ENCODE peak calls at places on chromosomes 2 and 18, in nine cellular contexts. One of them, this sample, is unnamed.

GRCh38 chr2:193965263-193965662 is 1691.8 kb upstream of the SLC39A10 start:
- DNase-seq in neural progenitor cell: peak
- DNase-seq in cardiac muscle cell: no peak
- DNase-seq in HL-60: no peak
- DNase-seq in tibial artery: no peak
- DNase-seq in progenitor cell of endocrine pancreas: no peak
- DNase-seq in upper lobe of right lung: no peak
- DNase-seq in brain microvascular endothelial cell: no peak
- DNase-seq in Calu3: no peak
- DNase-seq in this sample: no peak

GRCh38 chr2:142380372-142380771 is 249.6 kb upstream of the LRP1B start:
- DNase-seq in HL-60: no peak
- DNase-seq in Calu3: no peak
- DNase-seq in upper lobe of right lung: no peak
- DNase-seq in tibial artery: no peak
- DNase-seq in progenitor cell of endocrine pancreas: no peak
- DNase-seq in neural progenitor cell: no peak
- DNase-seq in cardiac muscle cell: no peak
- DNase-seq in brain microvascular endothelial cell: no peak
- DNase-seq in this sample: no peak

GRCh38 chr2:158665536-158666302 is 129.4 kb upstream of the DAPL1 start:
- DNase-seq in tibial artery: no peak
- DNase-seq in HL-60: no peak
- DNase-seq in cardiac muscle cell: peak
- DNase-seq in brain microvascular endothelial cell: peak
- DNase-seq in progenitor cell of endocrine pancreas: no peak
- DNase-seq in Calu3: no peak
- DNase-seq in neural progenitor cell: no peak
- DNase-seq in upper lobe of right lung: no peak
- DNase-seq in this sample: no peak

GRCh38 chr2:195498839-195499490 is 158.1 kb upstream of the SLC39A10 start:
- DNase-seq in neural progenitor cell: no peak
- DNase-seq in brain microvascular endothelial cell: peak
- DNase-seq in HL-60: no peak
- DNase-seq in tibial artery: no peak
- DNase-seq in cardiac muscle cell: peak
- DNase-seq in Calu3: no peak
- DNase-seq in progenitor cell of endocrine pancreas: no peak
- DNase-seq in upper lobe of right lung: no peak
- DNase-seq in this sample: no peak

GRCh38 chr2:173866858-173867620 is 98.1 kb downstream of the SP3 start:
- DNase-seq in Calu3: no peak
- DNase-seq in tibial artery: no peak
- DNase-seq in cardiac muscle cell: peak
- DNase-seq in HL-60: no peak
- DNase-seq in upper lobe of right lung: no peak
- DNase-seq in progenitor cell of endocrine pancreas: no peak
- DNase-seq in neural progenitor cell: peak
- DNase-seq in brain microvascular endothelial cell: no peak
- DNase-seq in this sample: no peak

GRCh38 chr2:61898810-61899209 is 6.7 kb upstream of the COMMD1 start:
- DNase-seq in HL-60: no peak
- DNase-seq in Calu3: peak
- DNase-seq in cardiac muscle cell: peak
- DNase-seq in upper lobe of right lung: no peak
- DNase-seq in tibial artery: no peak
- DNase-seq in neural progenitor cell: no peak
- DNase-seq in brain microvascular endothelial cell: peak
- DNase-seq in progenitor cell of endocrine pancreas: no peak
- DNase-seq in this sample: no peak

GRCh38 chr18:8724452-8724851 is 19.1 kb downstream of the MTCL1 start:
- DNase-seq in brain microvascular endothelial cell: no peak
- DNase-seq in progenitor cell of endocrine pancreas: no peak
- DNase-seq in HL-60: no peak
- DNase-seq in cardiac muscle cell: no peak
- DNase-seq in neural progenitor cell: no peak
- DNase-seq in Calu3: no peak
- DNase-seq in upper lobe of right lung: no peak
- DNase-seq in tibial artery: no peak
- DNase-seq in this sample: no peak

GRCh38 chr2:71530246-71530986 is 77.1 kb downstream of the DYSF start:
- DNase-seq in progenitor cell of endocrine pancreas: no peak
- DNase-seq in HL-60: no peak
- DNase-seq in tibial artery: peak
- DNase-seq in neural progenitor cell: peak
- DNase-seq in cardiac muscle cell: peak
- DNase-seq in upper lobe of right lung: peak
- DNase-seq in brain microvascular endothelial cell: peak
- DNase-seq in Calu3: peak
- DNase-seq in this sample: peak

GRCh38 chr18:26091047-26091630 is 726 bp upstream of the SS18 start:
- DNase-seq in cardiac muscle cell: no peak
- DNase-seq in Calu3: no peak
- DNase-seq in brain microvascular endothelial cell: no peak
- DNase-seq in progenitor cell of endocrine pancreas: no peak
- DNase-seq in HL-60: peak
- DNase-seq in neural progenitor cell: no peak
- DNase-seq in upper lobe of right lung: no peak
- DNase-seq in tibial artery: peak
- DNase-seq in this sample: no peak

GRCh38 chr2:172972005-172972619 is 103.5 kb upstream of the MAP3K20 start:
- DNase-seq in upper lobe of right lung: peak
- DNase-seq in tibial artery: no peak
- DNase-seq in HL-60: peak
- DNase-seq in neural progenitor cell: peak
- DNase-seq in progenitor cell of endocrine pancreas: no peak
- DNase-seq in Calu3: peak
- DNase-seq in brain microvascular endothelial cell: peak
- DNase-seq in cardiac muscle cell: peak
- DNase-seq in this sample: peak

GRCh38 chr2:83196225-83196624 is 1262.9 kb downstream of the SUCLG1 start:
- DNase-seq in neural progenitor cell: peak
- DNase-seq in progenitor cell of endocrine pancreas: no peak
- DNase-seq in brain microvascular endothelial cell: peak
- DNase-seq in Calu3: no peak
- DNase-seq in upper lobe of right lung: no peak
- DNase-seq in HL-60: no peak
- DNase-seq in cardiac muscle cell: peak
- DNase-seq in tibial artery: no peak
- DNase-seq in this sample: no peak

GRCh38 chr18:3595282-3596273 is 145.6 kb downstream of the TGIF1 start:
- DNase-seq in brain microvascular endothelial cell: peak
- DNase-seq in tibial artery: no peak
- DNase-seq in neural progenitor cell: no peak
- DNase-seq in Calu3: peak
- DNase-seq in HL-60: peak
- DNase-seq in upper lobe of right lung: no peak
- DNase-seq in progenitor cell of endocrine pancreas: no peak
- DNase-seq in cardiac muscle cell: peak
- DNase-seq in this sample: no peak

GRCh38 chr2:188305271-188305670 is 13.6 kb downstream of the GULP1 start:
- DNase-seq in HL-60: no peak
- DNase-seq in upper lobe of right lung: no peak
- DNase-seq in neural progenitor cell: peak
- DNase-seq in tibial artery: no peak
- DNase-seq in Calu3: no peak
- DNase-seq in cardiac muscle cell: no peak
- DNase-seq in brain microvascular endothelial cell: no peak
- DNase-seq in progenitor cell of endocrine pancreas: no peak
- DNase-seq in this sample: no peak

GRCh38 chr2:71602115-71602495 is 148.7 kb downstream of the DYSF start:
- DNase-seq in cardiac muscle cell: no peak
- DNase-seq in upper lobe of right lung: no peak
- DNase-seq in progenitor cell of endocrine pancreas: no peak
- DNase-seq in neural progenitor cell: no peak
- DNase-seq in tibial artery: no peak
- DNase-seq in brain microvascular endothelial cell: no peak
- DNase-seq in Calu3: no peak
- DNase-seq in HL-60: no peak
- DNase-seq in this sample: no peak

GRCh38 chr18:3117493-3118192 is 102.1 kb downstream of the MYOM1 start:
- DNase-seq in brain microvascular endothelial cell: no peak
- DNase-seq in Calu3: no peak
- DNase-seq in upper lobe of right lung: no peak
- DNase-seq in progenitor cell of endocrine pancreas: no peak
- DNase-seq in HL-60: no peak
- DNase-seq in neural progenitor cell: no peak
- DNase-seq in tibial artery: no peak
- DNase-seq in cardiac muscle cell: no peak
- DNase-seq in this sample: no peak

GRCh38 chr2:174012347-174013309 is 47.5 kb upstream of the SP3 start:
- DNase-seq in tibial artery: peak
- DNase-seq in upper lobe of right lung: peak
- DNase-seq in brain microvascular endothelial cell: no peak
- DNase-seq in neural progenitor cell: peak
- DNase-seq in HL-60: no peak
- DNase-seq in cardiac muscle cell: peak
- DNase-seq in progenitor cell of endocrine pancreas: no peak
- DNase-seq in Calu3: no peak
- DNase-seq in this sample: peak

GRCh38 chr18:49016648-49017539 is 66.1 kb upstream of the SMAD7 start:
- DNase-seq in cardiac muscle cell: peak
- DNase-seq in brain microvascular endothelial cell: peak
- DNase-seq in upper lobe of right lung: peak
- DNase-seq in tibial artery: peak
- DNase-seq in neural progenitor cell: peak
- DNase-seq in progenitor cell of endocrine pancreas: peak
- DNase-seq in HL-60: no peak
- DNase-seq in Calu3: peak
- DNase-seq in this sample: peak

GRCh38 chr2:240893363-240893828 is 2.6 kb downstream of the MAB21L4 start:
- DNase-seq in Calu3: peak
- DNase-seq in HL-60: no peak
- DNase-seq in cardiac muscle cell: peak
- DNase-seq in progenitor cell of endocrine pancreas: no peak
- DNase-seq in upper lobe of right lung: no peak
- DNase-seq in neural progenitor cell: peak
- DNase-seq in tibial artery: no peak
- DNase-seq in brain microvascular endothelial cell: no peak
- DNase-seq in this sample: peak

GRCh38 chr2:122804494-122804893 is 1049.0 kb downstream of the TSN start:
- DNase-seq in neural progenitor cell: no peak
- DNase-seq in progenitor cell of endocrine pancreas: no peak
- DNase-seq in tibial artery: no peak
- DNase-seq in HL-60: no peak
- DNase-seq in Calu3: no peak
- DNase-seq in upper lobe of right lung: no peak
- DNase-seq in cardiac muscle cell: no peak
- DNase-seq in brain microvascular endothelial cell: peak
- DNase-seq in this sample: no peak

DNA sequence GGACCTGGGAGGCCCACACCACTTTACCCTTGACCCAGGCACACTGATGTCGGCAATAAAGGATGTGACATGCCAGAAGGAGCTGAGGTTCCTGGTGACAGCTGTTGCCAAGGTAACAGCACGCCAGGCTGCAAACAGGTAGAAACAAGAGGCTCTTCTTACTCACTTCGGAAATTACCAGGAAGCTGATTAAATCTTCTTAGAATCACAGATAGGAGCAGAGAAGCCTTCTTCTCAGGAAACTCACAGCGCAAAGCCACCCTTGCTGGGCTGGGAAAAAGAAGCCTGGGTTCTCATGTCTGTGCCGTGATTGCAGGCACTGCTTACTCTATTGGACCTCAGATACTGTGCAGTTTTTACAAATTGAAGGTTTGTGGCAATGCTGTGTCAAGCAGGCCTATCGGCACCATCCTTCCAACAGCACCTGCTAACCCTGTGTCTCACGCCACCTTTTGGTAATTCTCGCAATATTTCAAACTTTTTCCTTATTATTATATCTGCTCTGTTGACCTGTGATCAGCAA is 61.0 kb upstream of the TAF1B start:
- DNase-seq in brain microvascular endothelial cell: no peak
- DNase-seq in HL-60: no peak
- DNase-seq in Calu3: peak
- DNase-seq in neural progenitor cell: no peak
- DNase-seq in upper lobe of right lung: peak
- DNase-seq in progenitor cell of endocrine pancreas: no peak
- DNase-seq in cardiac muscle cell: no peak
- DNase-seq in tibial artery: peak
- DNase-seq in this sample: no peak
- TF ChIP-seq CTCF in brain microvascular endothelial cell: peak
- TF ChIP-seq CTCF in HL-60: no peak
- TF ChIP-seq CTCF in Calu3: no peak
- TF ChIP-seq CTCF in neural progenitor cell: no peak
- TF ChIP-seq CTCF in upper lobe of right lung: no peak
- TF ChIP-seq CTCF in progenitor cell of endocrine pancreas: no peak
- TF ChIP-seq CTCF in cardiac muscle cell: no peak
- TF ChIP-seq CTCF in tibial artery: no peak
- TF ChIP-seq CTCF in this sample: no peak

GRCh38 chr18:47175895-47176575 is at the start of gene IER3IP1:
- DNase-seq in brain microvascular endothelial cell: peak
- DNase-seq in upper lobe of right lung: peak
- DNase-seq in neural progenitor cell: peak
- DNase-seq in HL-60: peak
- DNase-seq in cardiac muscle cell: peak
- DNase-seq in Calu3: peak
- DNase-seq in tibial artery: peak
- DNase-seq in progenitor cell of endocrine pancreas: peak
- DNase-seq in this sample: peak
- TF ChIP-seq CTCF in brain microvascular endothelial cell: peak
- TF ChIP-seq CTCF in upper lobe of right lung: peak
- TF ChIP-seq CTCF in neural progenitor cell: peak
- TF ChIP-seq CTCF in HL-60: no peak
- TF ChIP-seq CTCF in cardiac muscle cell: no peak
- TF ChIP-seq CTCF in Calu3: no peak
- TF ChIP-seq CTCF in tibial artery: peak
- TF ChIP-seq CTCF in progenitor cell of endocrine pancreas: no peak
- TF ChIP-seq CTCF in this sample: no peak

GRCh38 chr2:101770672-101771071 is 73.2 kb downstream of the MAP4K4 start:
- DNase-seq in brain microvascular endothelial cell: peak
- DNase-seq in Calu3: peak
- DNase-seq in HL-60: peak
- DNase-seq in upper lobe of right lung: no peak
- DNase-seq in neural progenitor cell: peak
- DNase-seq in cardiac muscle cell: peak
- DNase-seq in progenitor cell of endocrine pancreas: no peak
- DNase-seq in tibial artery: no peak
- DNase-seq in this sample: no peak
- TF ChIP-seq CTCF in brain microvascular endothelial cell: peak
- TF ChIP-seq CTCF in Calu3: no peak
- TF ChIP-seq CTCF in HL-60: peak
- TF ChIP-seq CTCF in upper lobe of right lung: peak
- TF ChIP-seq CTCF in neural progenitor cell: peak
- TF ChIP-seq CTCF in cardiac muscle cell: peak
- TF ChIP-seq CTCF in progenitor cell of endocrine pancreas: peak
- TF ChIP-seq CTCF in tibial artery: no peak
- TF ChIP-seq CTCF in this sample: no peak

GRCh38 chr2:85769236-85769986 is 15.6 kb downstream of the ATOH8 start:
- DNase-seq in upper lobe of right lung: no peak
- DNase-seq in neural progenitor cell: peak
- DNase-seq in progenitor cell of endocrine pancreas: no peak
- DNase-seq in brain microvascular endothelial cell: no peak
- DNase-seq in tibial artery: peak
- DNase-seq in Calu3: peak
- DNase-seq in HL-60: no peak
- DNase-seq in cardiac muscle cell: no peak
- DNase-seq in this sample: peak
- TF ChIP-seq CTCF in upper lobe of right lung: peak
- TF ChIP-seq CTCF in neural progenitor cell: peak
- TF ChIP-seq CTCF in progenitor cell of endocrine pancreas: peak
- TF ChIP-seq CTCF in brain microvascular endothelial cell: peak
- TF ChIP-seq CTCF in tibial artery: peak
- TF ChIP-seq CTCF in Calu3: no peak
- TF ChIP-seq CTCF in HL-60: peak
- TF ChIP-seq CTCF in cardiac muscle cell: peak
- TF ChIP-seq CTCF in this sample: peak

GRCh38 chr2:217573565-217573964 is 429.2 kb downstream of the TNS1 start:
- DNase-seq in HL-60: no peak
- DNase-seq in upper lobe of right lung: no peak
- DNase-seq in neural progenitor cell: no peak
- DNase-seq in cardiac muscle cell: peak
- DNase-seq in progenitor cell of endocrine pancreas: no peak
- DNase-seq in brain microvascular endothelial cell: peak
- DNase-seq in tibial artery: no peak
- DNase-seq in Calu3: no peak
- DNase-seq in this sample: no peak
- TF ChIP-seq CTCF in HL-60: no peak
- TF ChIP-seq CTCF in upper lobe of right lung: no peak
- TF ChIP-seq CTCF in neural progenitor cell: no peak
- TF ChIP-seq CTCF in cardiac muscle cell: no peak
- TF ChIP-seq CTCF in progenitor cell of endocrine pancreas: no peak
- TF ChIP-seq CTCF in brain microvascular endothelial cell: peak
- TF ChIP-seq CTCF in tibial artery: no peak
- TF ChIP-seq CTCF in Calu3: no peak
- TF ChIP-seq CTCF in this sample: no peak